ENCODE peak calls at places on chromosome 13, in eight cellular contexts. H is progenitor cell of endocrine pancreas, P is H9, O is fibroblast of mammary gland, A is NB4, T is activated B cell treated with CpG ODN at 0.5 μM for 24 hours, D is AG09319, S is adrenal gland. N is an unnamed sample.

GRCh38 chr13:112842343-112842856 is 126.6 kb upstream of the MCF2L start:
- DNase-seq in H (no peak), S (peak), D (no peak), A (no peak), O (peak), T (no peak), P (peak), N (peak)

GRCh38 chr13:113245858-113246791 is 36.7 kb downstream of the CUL4A start:
- DNase-seq in P (no peak), T (no peak), O (peak), D (no peak), A (no peak), H (no peak), S (no peak), N (peak)

GRCh38 chr13:21181671-21182070 is 5.2 kb downstream of the MRPL57 start:
- DNase-seq in H (no peak), S (no peak), A (no peak), T (no peak), P (no peak), O (no peak), D (no peak), N (no peak)

GRCh38 chr13:91154553-91154952 is 192.9 kb upstream of the MIR17HG start:
- DNase-seq in D (no peak), P (no peak), T (no peak), A (no peak), H (no peak), S (no peak), O (no peak), N (no peak)

GRCh38 chr13:28329395-28330158 is 165.4 kb downstream of the FLT1 start:
- DNase-seq in A (peak), H (no peak), O (peak), D (peak), P (no peak), S (peak), T (no peak), N (peak)

GRCh38 chr13:32511482-32511881 is 27.1 kb downstream of the N4BP2L2 start:
- DNase-seq in A (no peak), S (no peak), T (no peak), D (no peak), O (no peak), P (no peak), H (no peak), N (no peak)

GRCh38 chr13:76778906-76779305 is 107.3 kb downstream of the KCTD12 start:
- DNase-seq in H (no peak), P (no peak), T (no peak), D (no peak), O (no peak), A (no peak), S (no peak), N (no peak)

GRCh38 chr13:32229443-32229842 is 85.7 kb downstream of the ZAR1L start:
- DNase-seq in O (no peak), P (no peak), S (no peak), T (no peak), A (no peak), H (no peak), D (no peak), N (no peak)

GRCh38 chr13:88153353-88153752 is 482.2 kb downstream of the SLITRK5 start:
- DNase-seq in A (no peak), S (no peak), P (no peak), O (no peak), D (no peak), T (no peak), H (no peak), N (no peak)

GRCh38 chr13:23069571-23069970 is 111.2 kb upstream of the SGCG start:
- DNase-seq in A (no peak), O (peak), S (no peak), P (no peak), D (peak), H (no peak), T (no peak), N (no peak)

GRCh38 chr13:23744315-23744714 is 144.9 kb downstream of the MIPEP start:
- DNase-seq in A (no peak), D (no peak), T (no peak), O (peak), H (no peak), P (no peak), S (no peak), N (no peak)

GRCh38 chr13:27952931-27953670 is 16.0 kb downstream of the CDX2 start:
- DNase-seq in O (no peak), D (no peak), T (no peak), H (no peak), P (no peak), A (peak), S (no peak), N (no peak)

GRCh38 chr13:50123002-50123401 is 107.8 kb downstream of the KCNRG start:
- DNase-seq in O (no peak), A (no peak), H (no peak), T (no peak), D (no peak), S (no peak), P (no peak), N (no peak)

GRCh38 chr13:50125306-50125555 is 110.0 kb downstream of the KCNRG start:
- DNase-seq in O (no peak), T (peak), H (no peak), D (no peak), A (no peak), S (no peak), P (no peak), N (no peak)

GRCh38 chr13:50123515-50123861 is 108.2 kb downstream of the KCNRG start:
- DNase-seq in A (no peak), H (no peak), P (no peak), T (no peak), D (no peak), O (no peak), S (no peak), N (no peak)

GRCh38 chr13:50124536-50125305 is 109.5 kb downstream of the KCNRG start:
- DNase-seq in T (no peak), P (peak), A (peak), O (peak), H (peak), D (no peak), S (peak), N (peak)

GRCh38 chr13:50123862-50124535 is 108.8 kb downstream of the KCNRG start:
- DNase-seq in P (peak), D (peak), T (peak), A (peak), H (peak), S (peak), O (peak), N (peak)
- TF ChIP-seq CTCF in P (no peak), D (no peak), T (no peak), A (no peak), H (no peak), S (no peak), O (no peak), N (no peak)

GRCh38 chr13:29801737-29802305 is 48.6 kb downstream of the UBL3 start:
- DNase-seq in P (no peak), H (no peak), O (peak), S (peak), T (no peak), A (peak), D (no peak), N (no peak)
- TF ChIP-seq CTCF in P (no peak), H (no peak), O (no peak), S (no peak), T (no peak), A (peak), D (no peak), N (no peak)

GRCh38 chr13:94984974-94985373 is 272.6 kb upstream of the SOX21 start:
- DNase-seq in S (no peak), A (no peak), T (no peak), D (no peak), P (no peak), H (no peak), O (no peak), N (no peak)

GRCh38 chr13:94992277-94992989 is 280.1 kb upstream of the SOX21 start:
- DNase-seq in D (no peak), H (no peak), A (no peak), S (no peak), O (peak), P (no peak), T (no peak), N (no peak)

GRCh38 chr13:94987869-94988268 is 275.5 kb upstream of the SOX21 start:
- DNase-seq in P (no peak), T (no peak), A (no peak), S (no peak), H (no peak), O (peak), D (no peak), N (no peak)

GRCh38 chr13:94987081-94987480 is 274.7 kb upstream of the SOX21 start:
- DNase-seq in T (no peak), O (peak), P (no peak), S (no peak), H (no peak), D (no peak), A (no peak), N (no peak)

GRCh38 chr13:94988654-94989053 is 276.3 kb upstream of the SOX21 start:
- DNase-seq in S (no peak), A (peak), P (peak), H (no peak), T (no peak), O (no peak), D (no peak), N (no peak)
- TF ChIP-seq CTCF in S (no peak), A (no peak), P (peak), H (no peak), T (no peak), O (no peak), D (no peak), N (no peak)

GRCh38 chr13:102848956-102849355 is 3.1 kb downstream of the ERCC5 start:
- DNase-seq in P (no peak), D (no peak), H (no peak), S (no peak), A (no peak), O (no peak), T (no peak), N (no peak)

GRCh38 chr13:102845630-102846260 is at the start of gene ERCC5:
- DNase-seq in S (peak), A (peak), H (peak), T (peak), P (peak), D (peak), O (peak), N (peak)

GRCh38 chr13:102846261-102847015 is 606 bp downstream of the ERCC5 start:
- DNase-seq in O (peak), D (no peak), S (peak), T (no peak), H (peak), A (peak), P (peak), N (no peak)

GRCh38 chr13:102845289-102845629 is 573 bp upstream of the ERCC5 start:
- DNase-seq in T (no peak), H (no peak), A (no peak), O (no peak), S (no peak), D (no peak), P (no peak), N (no peak)

DNA sequence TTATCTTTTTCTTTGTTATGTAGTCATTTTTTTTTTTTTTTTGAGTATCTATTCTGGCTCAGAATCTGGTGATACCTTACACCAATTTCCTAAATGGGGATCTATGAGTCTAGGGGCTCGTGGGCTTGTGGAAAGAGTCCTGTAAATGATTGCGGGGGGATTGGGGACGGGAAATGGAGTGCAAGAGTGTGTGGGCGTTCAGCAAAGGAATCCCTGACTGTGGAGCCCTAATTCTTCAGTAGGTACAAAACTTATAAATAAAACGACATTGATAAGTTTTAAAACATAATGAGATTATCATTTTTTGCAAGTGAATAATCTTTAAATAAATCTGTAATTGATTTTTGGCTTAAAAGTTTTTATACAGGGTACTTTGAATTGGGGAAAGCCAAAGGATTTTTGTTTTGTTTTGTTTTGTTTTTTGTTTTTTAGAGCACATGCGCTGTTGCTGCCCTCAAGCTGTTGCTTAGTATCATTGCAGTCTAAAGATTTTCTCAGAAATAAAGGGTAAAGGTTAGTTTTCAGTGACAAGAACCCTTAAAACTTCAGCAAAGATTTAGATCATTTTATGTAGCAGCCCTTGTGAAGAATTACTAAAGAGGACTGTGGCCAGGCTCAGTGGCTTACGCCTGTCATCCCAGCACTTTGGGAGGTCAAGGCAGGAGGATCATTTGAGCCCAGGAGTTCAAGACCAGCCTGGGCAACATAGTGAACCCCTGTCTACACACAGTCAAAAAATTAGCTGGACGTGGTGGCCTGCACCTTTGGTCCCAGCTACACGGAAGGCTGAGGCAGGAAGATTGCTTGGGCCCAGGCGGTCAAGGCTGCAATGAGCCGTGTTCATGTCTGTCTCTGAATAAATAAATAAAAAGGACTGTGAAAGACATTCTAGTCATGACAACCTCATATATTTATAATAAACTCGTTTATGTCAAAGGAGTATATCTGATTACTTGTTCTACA is 1.7 kb downstream of the ERCC5 start:
- DNase-seq in D (no peak), O (peak), P (no peak), S (peak), T (no peak), A (peak), H (no peak), N (no peak)
- TF ChIP-seq CTCF in D (peak), O (peak), P (peak), S (peak), T (no peak), A (peak), H (peak), N (peak)

GRCh38 chr13:26934096-26934495 is 173.5 kb upstream of the GPR12 start:
- DNase-seq in P (no peak), H (no peak), D (no peak), T (no peak), S (no peak), A (no peak), O (no peak), N (no peak)

GRCh38 chr13:26927511-26927910 is 166.9 kb upstream of the GPR12 start:
- DNase-seq in O (no peak), S (no peak), D (no peak), T (no peak), H (no peak), A (no peak), P (no peak), N (no peak)

GRCh38 chr13:26926371-26926770 is 165.8 kb upstream of the GPR12 start:
- DNase-seq in P (no peak), S (no peak), A (no peak), D (no peak), O (no peak), H (no peak), T (no peak), N (no peak)

GRCh38 chr13:26929971-26930730 is 169.6 kb upstream of the GPR12 start:
- DNase-seq in P (peak), S (peak), H (peak), T (peak), A (peak), O (peak), D (no peak), N (peak)
- TF ChIP-seq CTCF in P (peak), S (peak), H (peak), T (peak), A (peak), O (peak), D (peak), N (peak)

GRCh38 chr13:111360452-111360851 is 40.0 kb downstream of the TEX29 start:
- DNase-seq in A (no peak), D (no peak), H (no peak), S (no peak), O (no peak), P (no peak), T (no peak), N (no peak)

GRCh38 chr13:111361046-111361872 is 40.8 kb downstream of the TEX29 start:
- DNase-seq in H (no peak), D (no peak), S (no peak), A (no peak), O (no peak), T (no peak), P (no peak), N (no peak)

GRCh38 chr13:111361873-111362648 is 41.6 kb downstream of the TEX29 start:
- DNase-seq in T (no peak), H (no peak), S (no peak), P (no peak), O (no peak), A (peak), D (no peak), N (no peak)

GRCh38 chr13:111359930-111360329 is 39.5 kb downstream of the TEX29 start:
- DNase-seq in O (no peak), H (no peak), T (no peak), D (no peak), S (no peak), A (no peak), P (no peak), N (no peak)

GRCh38 chr13:111359237-111359915 is 38.9 kb downstream of the TEX29 start:
- DNase-seq in T (no peak), H (no peak), O (peak), D (no peak), S (no peak), A (no peak), P (peak), N (no peak)
- TF ChIP-seq CTCF in T (no peak), H (no peak), O (peak), D (no peak), S (no peak), A (no peak), P (peak), N (no peak)